ENCODE peak calls at places on chromosomes 11 and 22, in four cellular contexts. Q is trophoblast cell; U is amniotic stem cell; N is naive thymus-derived CD4-positive, alpha-beta T cell. R is an unnamed sample.

GRCh38 chr11:15638386-15638787 is 523.7 kb downstream of the INSC start:
- DNase-seq in Q (no peak), U (no peak), N (no peak), R (no peak)

GRCh38 chr11:76266269-76266668 is 60.0 kb upstream of the WNT11 start:
- DNase-seq in N (no peak), U (peak; percentile 8), Q (peak; percentile 89), R (no peak)

GRCh38 chr22:48864748-48865147 is 962.9 kb downstream of the BRD1 start:
- DNase-seq in Q (no peak), N (no peak), U (no peak), R (no peak)

GRCh38 chr22:36775589-36775965 is 342 bp downstream of the IFT27 start:
- DNase-seq in U (no peak), N (no peak), Q (peak; percentile 17), R (peak; percentile 36)

GRCh38 chr11:83027794-83028193 is 43.9 kb downstream of the RAB30 start:
- DNase-seq in Q (no peak), U (no peak), N (no peak), R (no peak)

GRCh38 chr22:37802310-37803194 is 5.2 kb upstream of the GCAT start:
- DNase-seq in N (no peak), Q (peak; percentile 57), U (no peak), R (no peak)

GRCh38 chr22:17726561-17727243 is 47.6 kb downstream of the BID start:
- DNase-seq in U (peak; percentile 45), N (no peak), Q (peak; percentile 68), R (no peak)

GRCh38 chr11:92198276-92198675 is 26.3 kb upstream of the FAT3 start:
- DNase-seq in U (no peak), Q (no peak), N (no peak), R (no peak)

GRCh38 chr22:22520020-22520656 is at the start of gene ZNF280A:
- DNase-seq in Q (peak; percentile 64), N (no peak), U (no peak), R (no peak)

GRCh38 chr11:9573775-9574555 is 495 bp downstream of the WEE1 start:
- DNase-seq in U (no peak), N (no peak), Q (peak; percentile 21), R (no peak)

GRCh38 chr22:24124247-24124646 is 57.0 kb upstream of the SUSD2 start:
- DNase-seq in N (no peak), Q (no peak), U (no peak), R (no peak)

GRCh38 chr22:26835929-26836528 is 178.6 kb downstream of the MIAT start:
- DNase-seq in U (no peak), Q (peak; percentile 43), N (peak; percentile 12), R (peak; percentile 21)

GRCh38 chr11:59616396-59616982 is 915 bp upstream of the OSBP start:
- DNase-seq in Q (no peak), U (no peak), N (no peak), R (no peak)

GRCh38 chr11:363948-364761 is 5.1 kb upstream of the B4GALNT4 start:
- DNase-seq in Q (peak; percentile 57), N (peak; percentile 63), U (no peak), R (peak; percentile 62)

GRCh38 chr11:24734742-24735141 is 237.9 kb downstream of the LUZP2 start:
- DNase-seq in Q (no peak), U (no peak), N (no peak), R (no peak)

GRCh38 chr11:15675683-15676082 is 561.0 kb downstream of the INSC start:
- DNase-seq in U (no peak), Q (no peak), N (no peak), R (no peak)

GRCh38 chr11:68093565-68093964 is 27.6 kb downstream of the CHKA start:
- DNase-seq in N (no peak), Q (no peak), U (no peak), R (no peak)

GRCh38 chr22:17828502-17829080 is 54.3 kb upstream of the BID start:
- DNase-seq in Q (no peak), U (no peak), N (no peak), R (no peak)

GRCh38 chr11:10488121-10488580 is 33.1 kb downstream of the AMPD3 start:
- DNase-seq in U (no peak), N (no peak), Q (peak; percentile 48), R (no peak)

GRCh38 chr11:134499990-134500389 is 87.9 kb upstream of the B3GAT1 start:
- DNase-seq in N (no peak), Q (no peak), U (no peak), R (no peak)

GRCh38 chr22:27740192-27740748 is 61.3 kb downstream of the MN1 start:
- DNase-seq in U (no peak), Q (no peak), N (no peak), R (no peak)

GRCh38 chr11:121553806-121554205 is 101.0 kb upstream of the SORL1-AS1 start:
- DNase-seq in U (no peak), N (no peak), Q (peak; percentile 93), R (no peak)

GRCh38 chr11:46180741-46181140 is 59.5 kb upstream of the PHF21A start:
- DNase-seq in U (no peak), Q (no peak), N (no peak), R (no peak)

GRCh38 chr22:36369922-36370781 is 17.6 kb downstream of the MYH9 start:
- DNase-seq in N (no peak), Q (peak; percentile 94), U (no peak), R (peak; percentile 33)

GRCh38 chr11:56910046-56910753 is 78.5 kb upstream of the OR5AK2 start:
- DNase-seq in U (no peak), N (no peak), Q (no peak), R (no peak)

GRCh38 chr11:65439331-65440181 is 17.0 kb downstream of the NEAT1 start:
- DNase-seq in N (no peak), U (no peak), Q (peak; percentile 32), R (no peak)

GRCh38 chr11:95085117-95085825 is 4.4 kb upstream of the ENDOD1 start:
- DNase-seq in U (no peak), Q (no peak), N (no peak), R (no peak)

GRCh38 chr11:72736452-72737069 is 15.6 kb downstream of the ARAP1 start:
- DNase-seq in Q (peak; percentile 39), U (no peak), N (peak; percentile 71), R (peak; percentile 53)

GRCh38 chr11:63920870-63921417 is 4.0 kb upstream of the RCOR2 start:
- DNase-seq in U (no peak), N (no peak), Q (no peak), R (peak; percentile 28)

GRCh38 chr11:66334605-66335442 is 1.4 kb downstream of the RIN1 start:
- DNase-seq in N (no peak), U (no peak), Q (no peak), R (no peak)